ENCODE peak calls at places on chromosome 21, in eight cellular contexts. W is immature natural killer cell; C is cardiac muscle cell; F is stimulated activated CD8-positive, alpha-beta memory T cell treated with anti-CD3 and anti-CD28 coated beads, Interleukin-15, amount 100 ng/mL, for 4 hours; Y is iris pigment epithelial cell; P is activated T-cell treated with anti-CD3 and anti-CD28 coated beads, Interleukin-2, amount 50 U/mL, for 72 hours; Z is EL; X is nephron progenitor cell. N is an unnamed sample.

GRCh38 chr21:45161039-45161945 is 86.9 kb downstream of the ADARB1 start:
- DNase-seq in Z (no peak), W (no peak), F (no peak), C (no peak), X (no peak), Y (no peak), P (no peak), N (no peak)

GRCh38 chr21:14383596-14384210 is 757 bp upstream of the HSPA13 start:
- DNase-seq in F (no peak), Z (no peak), W (no peak), Y (peak), P (peak), C (no peak), X (no peak), N (no peak)

GRCh38 chr21:27301216-27301615 is 334.3 kb upstream of the ADAMTS5 start:
- DNase-seq in X (no peak), W (no peak), Y (no peak), C (no peak), F (no peak), P (no peak), Z (peak), N (no peak)

GRCh38 chr21:33801424-33802405 is 113.9 kb downstream of the ATP5PO start:
- DNase-seq in Y (peak), W (no peak), Z (peak), P (peak), X (no peak), F (no peak), C (no peak), N (no peak)

GRCh38 chr21:41207401-41208388 is 39.7 kb downstream of the BACE2 start:
- DNase-seq in Z (peak), F (no peak), X (no peak), W (peak), P (no peak), C (peak), Y (peak), N (no peak)

GRCh38 chr21:32335601-32336575 is 37.2 kb downstream of the MRAP start:
- DNase-seq in F (no peak), Y (peak), Z (no peak), C (peak), X (no peak), W (no peak), P (no peak), N (no peak)

GRCh38 chr21:36183144-36183795 is 26.6 kb downstream of the DOP1B start:
- DNase-seq in F (no peak), Y (no peak), P (no peak), Z (peak), X (no peak), W (no peak), C (peak), N (no peak)

GRCh38 chr21:28138272-28138671 is 854.4 kb downstream of the LTN1 start:
- DNase-seq in W (no peak), Z (peak), P (no peak), X (no peak), C (no peak), F (no peak), Y (no peak), N (no peak)

GRCh38 chr21:42112857-42113256 is 41.7 kb downstream of the UMODL1 start:
- DNase-seq in Y (peak), Z (no peak), W (no peak), C (peak), P (no peak), X (no peak), F (no peak), N (no peak)